ENCODE peak calls at places on chromosomes 4 and X, in five cellular contexts. S is AG10803, D is psoas muscle, N is heart right ventricle, F is dorsolateral prefrontal cortex. H is an unnamed sample.

GRCh38 chr4:70932984-70933383 is 30.8 kb downstream of the MOB1B start:
- DNase-seq in S (no peak), F (no peak), D (no peak), N (no peak), H (no peak)

GRCh38 chr4:110130578-110131358 is 67.6 kb downstream of the ELOVL6 start:
- DNase-seq in F (no peak), S (no peak), D (no peak), N (no peak), H (no peak)

GRCh38 chr4:2103127-2103842 is 44.2 kb downstream of the NAT8L start:
- DNase-seq in F (no peak), N (no peak), S (no peak), D (no peak), H (no peak)

GRCh38 chrX:106932492-106932923 is 12.3 kb downstream of the CLDN2 start:
- DNase-seq in N (no peak), F (no peak), S (peak; percentile 13), D (no peak), H (no peak)

GRCh38 chr4:71004281-71004851 is 10.9 kb downstream of the DCK start:
- DNase-seq in N (no peak), D (no peak), F (no peak), S (no peak), H (no peak)

GRCh38 chr4:30181918-30182317 is 538.3 kb upstream of the PCDH7 start:
- DNase-seq in S (no peak), N (no peak), F (no peak), D (no peak), H (no peak)

GRCh38 chrX:1323315-1323714 is 13.3 kb upstream of the IL3RA start:
- DNase-seq in S (no peak), N (peak; percentile 49), F (no peak), D (no peak), H (peak; percentile 65)

GRCh38 chr4:156103306-156103705 is 149.6 kb upstream of the CTSO start:
- DNase-seq in S (peak; percentile 42), D (no peak), F (no peak), N (no peak), H (no peak)

GRCh38 chrX:72020788-72021187 is 110.1 kb downstream of the NHSL2 start:
- DNase-seq in F (no peak), D (no peak), S (no peak), N (no peak), H (peak; percentile 29)

GRCh38 chrX:9749141-9749540 is 16.5 kb downstream of the GPR143 start:
- DNase-seq in N (no peak), F (no peak), D (no peak), S (no peak), H (no peak)

GRCh38 chr4:65669008-65669971 is 999 bp downstream of the EPHA5 start:
- DNase-seq in D (peak; percentile 32), S (peak; percentile 0), F (peak; percentile 45), N (no peak), H (no peak)

GRCh38 chr4:142128529-142128928 is 492.1 kb downstream of the IL15 start:
- DNase-seq in D (no peak), N (peak; percentile 13), F (peak; percentile 40), S (peak; percentile 44), H (no peak)

GRCh38 chr4:151674804-151675290 is 86.0 kb downstream of the GATB start:
- DNase-seq in S (peak; percentile 33), D (no peak), N (no peak), F (peak; percentile 71), H (no peak)

GRCh38 chrX:155056471-155056870 is 14.5 kb downstream of the CMC4 start:
- DNase-seq in D (no peak), S (no peak), N (no peak), F (no peak), H (no peak)

GRCh38 chr4:101114936-101115372 is 232.4 kb downstream of the PPP3CA start:
- DNase-seq in F (no peak), D (no peak), S (peak; percentile 48), N (no peak), H (no peak)

GRCh38 chr4:26272654-26273307 is 48.0 kb upstream of the RBPJ start:
- DNase-seq in N (no peak), F (no peak), D (no peak), S (no peak), H (no peak)

GRCh38 chrX:75276666-75277065 is 2.8 kb downstream of the UPRT start:
- DNase-seq in F (no peak), N (no peak), D (no peak), S (no peak), H (no peak)

GRCh38 chr4:38846015-38846414 is 10.6 kb downstream of the TLR6 start:
- DNase-seq in S (no peak), F (no peak), N (no peak), D (no peak), H (no peak)

GRCh38 chr4:152479428-152480026 is 56.4 kb downstream of the FBXW7 start:
- DNase-seq in N (no peak), D (no peak), S (peak; percentile 30), F (no peak), H (no peak)

GRCh38 chr4:184237612-184238011 is 19.9 kb upstream of the ENPP6 start:
- DNase-seq in F (no peak), S (no peak), D (no peak), N (no peak), H (no peak)

GRCh38 chr4:52659722-52660261 is 691 bp upstream of the USP46 start:
- DNase-seq in N (peak; percentile 74), S (peak; percentile 29), D (peak; percentile 87), F (peak; percentile 78), H (no peak)

GRCh38 chrX:44843753-44844152 is at the start of gene DUSP21:
- DNase-seq in S (no peak), D (no peak), F (no peak), N (no peak), H (no peak)

GRCh38 chr4:30256105-30256828 is 463.9 kb upstream of the PCDH7 start:
- DNase-seq in N (no peak), D (no peak), S (no peak), F (no peak), H (no peak)

GRCh38 chr4:54539500-54540029 is 118.2 kb upstream of the KIT start:
- DNase-seq in S (peak; percentile 56), N (peak; percentile 33), D (peak; percentile 70), F (peak; percentile 65), H (no peak)

GRCh38 chr4:175561691-175562090 is 250.4 kb downstream of the GPM6A start:
- DNase-seq in S (no peak), D (no peak), N (no peak), F (no peak), H (no peak)

GRCh38 chr4:142309772-142310171 is 536.3 kb downstream of the INPP4B start:
- DNase-seq in D (no peak), F (no peak), S (no peak), N (no peak), H (no peak)

GRCh38 chr4:8594097-8595038 is 1.8 kb downstream of the CPZ start:
- DNase-seq in D (no peak), N (peak; percentile 64), S (peak; percentile 72), F (no peak), H (peak; percentile 7)

GRCh38 chrX:39972340-39972739 is 125.4 kb downstream of the BCOR start:
- DNase-seq in N (peak; percentile 13), S (peak; percentile 53), D (no peak), F (no peak), H (no peak)

GRCh38 chrX:133384454-133384853 is 30.8 kb downstream of the GPC4 start:
- DNase-seq in N (no peak), F (no peak), S (no peak), D (no peak), H (no peak)

GRCh38 chrX:39633293-39633692 is 464.5 kb downstream of the BCOR start:
- DNase-seq in N (no peak), F (no peak), S (peak; percentile 78), D (no peak), H (no peak)

GRCh38 chrX:17697191-17697590 is 40.1 kb upstream of the SCML1 start:
- DNase-seq in N (no peak), F (no peak), D (no peak), S (peak; percentile 51), H (no peak)
- TF ChIP-seq CTCF in N (no peak), F (peak; percentile 21), D (no peak), S (peak; percentile 28), H (no peak)

DNA sequence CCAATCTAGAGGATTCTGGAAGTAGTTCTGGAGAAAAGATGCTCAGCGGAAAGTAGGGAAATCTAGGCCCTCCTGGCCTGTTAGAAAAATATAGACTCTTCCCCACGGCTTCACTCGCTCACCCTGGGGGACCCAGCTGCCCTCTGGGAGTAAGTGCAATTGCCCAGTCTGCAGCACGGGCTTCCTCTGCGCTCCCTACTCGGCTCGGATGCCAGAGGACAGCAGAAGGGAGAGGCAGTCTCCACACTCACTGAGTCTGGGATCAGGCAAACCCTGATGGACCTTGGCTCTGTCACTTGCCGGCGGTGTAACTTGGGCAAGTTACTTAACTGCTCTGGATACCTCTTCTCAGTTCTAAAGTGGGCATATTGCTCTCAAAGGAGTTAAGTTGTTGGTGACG is 2.1 kb downstream of the SHISA3 start:
- DNase-seq in N (no peak), S (no peak), D (no peak), F (no peak), H (no peak)
- H3K4me3 ChIP-seq in N (peak overlapping the region; percentile 64), S (no peak overlapping the region), D (peak overlapping the region; percentile 69), F (no peak overlapping the region), H (peak overlapping the region; percentile 69)

GRCh38 chrX:110145305-110145704 is 142.4 kb downstream of the TMEM164 start:
- DNase-seq in F (no peak), S (no peak), N (no peak), D (no peak), H (no peak)
- TF ChIP-seq CTCF in F (no peak), S (no peak), N (no peak), D (no peak), H (no peak)

GRCh38 chrX:53717205-53717604 is 30.7 kb upstream of the HUWE1 start:
- DNase-seq in N (no peak), S (no peak), F (no peak), D (no peak), H (no peak)
- H3K4me3 ChIP-seq in N (no peak overlapping the region), S (no peak overlapping the region), F (no peak overlapping the region), D (no peak overlapping the region), H (no peak overlapping the region)

GRCh38 chrX:110402091-110402854 is 43.6 kb downstream of the RTL9 start:
- DNase-seq in D (peak; percentile 66), F (no peak), N (no peak), S (peak; percentile 83), H (no peak)

GRCh38 chrX:110399497-110399896 is 40.8 kb downstream of the RTL9 start:
- DNase-seq in S (no peak), D (no peak), N (no peak), F (no peak), H (no peak)

GRCh38 chrX:110402855-110403230 is 44.2 kb downstream of the RTL9 start:
- DNase-seq in F (no peak), N (no peak), S (no peak), D (no peak), H (no peak)

GRCh38 chrX:110403436-110403835 is 44.8 kb downstream of the RTL9 start:
- DNase-seq in S (no peak), N (no peak), F (no peak), D (no peak), H (no peak)

DNA sequence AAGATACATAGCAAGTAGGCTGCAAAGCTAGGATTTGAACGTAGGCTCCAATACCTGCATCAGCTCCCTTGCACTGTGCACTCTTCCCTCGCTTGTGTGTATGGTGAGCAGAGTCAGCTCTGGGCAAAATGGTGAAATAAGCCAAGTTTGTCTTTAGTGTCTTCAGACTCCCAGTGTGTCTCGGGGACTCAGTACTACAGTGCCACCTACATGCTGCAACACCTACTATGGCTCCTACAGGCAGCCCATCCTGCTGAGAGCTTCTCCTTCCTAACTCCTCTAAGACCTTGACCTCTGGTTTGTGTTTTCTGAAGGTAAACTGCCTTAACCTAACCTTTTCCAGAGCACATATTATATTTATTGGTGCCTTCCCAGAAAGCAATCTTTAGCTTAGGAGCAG is 42.5 kb downstream of the RTL9 start:
- DNase-seq in D (no peak), N (no peak), S (no peak), F (no peak), H (no peak)
- TF ChIP-seq CTCF in D (no peak), N (no peak), S (no peak), F (no peak), H (peak; percentile 30)

H was measured in GM12864.